ENCODE peak calls at places on chromosomes 7 and 10, in five cellular contexts. D is lung, C is HCT116, Y is foreskin keratinocyte, K is uterus. U is an unnamed sample.

GRCh38 chr7:16604054-16604453 is 41.5 kb downstream of the ANKMY2 start:
- DNase-seq in Y (no peak), D (no peak), K (no peak), C (no peak), U (no peak)

GRCh38 chr7:10643545-10643944 is 330.1 kb upstream of the PHF14 start:
- DNase-seq in K (no peak), C (no peak), Y (no peak), D (no peak), U (no peak)

GRCh38 chr7:5422324-5423271 is 1.0 kb downstream of the TNRC18 start:
- DNase-seq in Y (peak; percentile 17), C (no peak), K (peak; percentile 29), D (no peak), U (no peak)

GRCh38 chr10:8444630-8445029 is 390.1 kb downstream of the GATA3 start:
- DNase-seq in C (no peak), K (no peak), D (no peak), Y (no peak), U (no peak)

GRCh38 chr7:27248911-27249723 is 6.5 kb downstream of the EVX1 start:
- DNase-seq in C (no peak), Y (no peak), K (no peak), D (no peak), U (no peak)

GRCh38 chr7:115249080-115249479 is 327.2 kb downstream of the MDFIC start:
- DNase-seq in D (no peak), Y (peak; percentile 85), K (no peak), C (no peak), U (no peak)

GRCh38 chr7:30321992-30322637 is 37.7 kb downstream of the ZNRF2 start:
- DNase-seq in Y (no peak), D (no peak), C (no peak), K (no peak), U (no peak)

GRCh38 chr7:151168022-151168786 is 710 bp upstream of the GBX1 start:
- DNase-seq in K (no peak), C (no peak), Y (no peak), D (no peak), U (no peak)

GRCh38 chr10:72274730-72275350 is 1.1 kb downstream of the DDIT4 start:
- DNase-seq in C (no peak), D (peak; percentile 66), Y (no peak), K (peak; percentile 70), U (no peak)

GRCh38 chr7:1858435-1859265 is 188.6 kb downstream of the ELFN1 start:
- DNase-seq in K (no peak), C (no peak), Y (no peak), D (no peak), U (no peak)

GRCh38 chr7:36276428-36277246 is 113.0 kb upstream of the ANLN start:
- DNase-seq in Y (no peak), C (no peak), K (no peak), D (peak; percentile 17), U (no peak)

GRCh38 chr7:131015131-131015954 is 281.3 kb upstream of the KLF14 start:
- DNase-seq in D (no peak), K (no peak), Y (peak; percentile 43), C (peak; percentile 90), U (no peak)

GRCh38 chr7:101814081-101814995 is 3.1 kb upstream of the CUX1 start:
- DNase-seq in K (peak; percentile 65), D (peak; percentile 55), Y (no peak), C (no peak), U (no peak)

GRCh38 chr7:71626206-71626605 is 494.3 kb downstream of the GALNT17 start:
- DNase-seq in K (no peak), C (no peak), D (no peak), Y (peak; percentile 57), U (no peak)

GRCh38 chr7:142957723-142958122 is 4.4 kb downstream of the KEL start:
- DNase-seq in K (no peak), D (no peak), C (no peak), Y (no peak), U (no peak)

GRCh38 chr7:50721661-50722259 is 60.9 kb downstream of the GRB10 start:
- DNase-seq in Y (no peak), K (no peak), C (no peak), D (no peak), U (no peak)

GRCh38 chr10:63986536-63986935 is 465.3 kb downstream of the REEP3 start:
- DNase-seq in D (no peak), C (no peak), K (no peak), Y (no peak), U (no peak)

GRCh38 chr10:31475514-31475913 is 156.5 kb downstream of the ZEB1 start:
- DNase-seq in K (no peak), C (no peak), D (no peak), Y (no peak), U (no peak)

GRCh38 chr7:36096460-36097095 is 56.5 kb upstream of the EEPD1 start:
- DNase-seq in K (no peak), Y (no peak), C (no peak), D (no peak), U (no peak)

GRCh38 chr7:117281562-117281961 is 41.3 kb downstream of the WNT2 start:
- DNase-seq in C (no peak), K (no peak), Y (peak; percentile 78), D (no peak), U (no peak)

GRCh38 chr10:110399163-110400094 is 94.7 kb upstream of the SMNDC1 start:
- DNase-seq in Y (peak; percentile 100), D (peak; percentile 41), K (no peak), C (peak; percentile 95), U (no peak)

GRCh38 chr10:110397856-110398255 is 93.1 kb upstream of the SMNDC1 start:
- DNase-seq in K (no peak), D (no peak), Y (no peak), C (no peak), U (no peak)

GRCh38 chr10:110396284-110396651 is 91.5 kb upstream of the SMNDC1 start:
- DNase-seq in K (no peak), C (no peak), Y (no peak), D (no peak), U (no peak)

GRCh38 chr10:110400173-110400947 is 95.6 kb upstream of the SMNDC1 start:
- DNase-seq in Y (no peak), C (no peak), D (no peak), K (no peak), U (no peak)

GRCh38 chr10:110398419-110399162 is 93.9 kb upstream of the SMNDC1 start:
- DNase-seq in Y (peak; percentile 99), K (peak; percentile 38), D (peak; percentile 49), C (peak; percentile 99), U (peak; percentile 33)
- H3K4me1 ChIP-seq in Y (peaks cover 26% of the 10 kb centered on the region), K (peaks cover 5% of the 10 kb centered on the region), D (no peaks in the 10 kb centered on the region), C (peaks cover 96% of the 10 kb centered on the region), U (peaks cover 7% of the 10 kb centered on the region)

DNA sequence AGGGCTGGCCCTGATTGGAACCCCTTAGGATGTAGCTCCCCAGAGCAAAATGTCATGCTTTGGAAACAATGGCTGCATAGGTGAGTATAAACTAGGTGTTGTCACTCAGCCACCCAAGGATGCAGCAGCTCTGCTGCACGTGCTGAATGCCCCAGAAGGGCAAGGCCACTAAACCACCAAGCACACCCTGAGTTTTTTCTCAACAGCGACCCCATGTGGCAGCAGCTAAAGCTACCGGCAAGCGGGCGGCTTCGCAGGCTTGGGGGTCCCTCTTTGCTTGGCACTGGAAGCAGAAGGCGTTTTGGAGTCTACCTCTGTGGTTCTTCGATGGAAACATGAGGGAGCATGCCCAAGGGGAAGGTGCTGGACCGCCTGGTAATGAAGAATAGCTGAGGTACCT is 152.3 kb downstream of the GFRA1 start:
- DNase-seq in K (no peak), D (no peak), Y (no peak), C (no peak), U (no peak)
- TF ChIP-seq CTCF in K (no peak), D (no peak), Y (peak; percentile 43), C (peak; percentile 63), U (no peak)

DNA sequence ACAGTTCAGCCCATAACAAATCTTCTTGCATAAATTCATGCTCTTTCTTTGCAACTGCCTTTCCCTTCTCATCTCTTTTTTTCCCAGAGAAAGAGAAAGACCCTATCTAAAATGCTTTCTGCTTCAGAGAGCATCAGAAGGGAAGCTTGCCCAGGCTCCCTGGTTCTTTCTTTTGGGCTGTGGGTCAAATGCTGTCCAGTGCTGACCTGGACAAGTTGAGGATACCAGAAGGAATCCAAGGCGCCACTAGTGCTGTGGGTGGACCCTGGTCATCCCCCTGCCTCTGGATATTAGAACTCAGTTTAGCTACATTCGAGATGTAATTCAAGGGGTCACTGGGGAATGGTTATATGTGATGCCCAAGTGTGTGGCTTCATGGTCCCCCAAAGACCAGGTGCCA is 411.6 kb downstream of the RPS24 start:
- DNase-seq in K (no peak), Y (no peak), C (no peak), D (no peak), U (no peak)
- H3K4me1 ChIP-seq in K (no peaks in the 10 kb centered on the region), Y (no peaks in the 10 kb centered on the region), C (no peaks in the 10 kb centered on the region), D (no peaks in the 10 kb centered on the region), U (no peaks in the 10 kb centered on the region)

DNA sequence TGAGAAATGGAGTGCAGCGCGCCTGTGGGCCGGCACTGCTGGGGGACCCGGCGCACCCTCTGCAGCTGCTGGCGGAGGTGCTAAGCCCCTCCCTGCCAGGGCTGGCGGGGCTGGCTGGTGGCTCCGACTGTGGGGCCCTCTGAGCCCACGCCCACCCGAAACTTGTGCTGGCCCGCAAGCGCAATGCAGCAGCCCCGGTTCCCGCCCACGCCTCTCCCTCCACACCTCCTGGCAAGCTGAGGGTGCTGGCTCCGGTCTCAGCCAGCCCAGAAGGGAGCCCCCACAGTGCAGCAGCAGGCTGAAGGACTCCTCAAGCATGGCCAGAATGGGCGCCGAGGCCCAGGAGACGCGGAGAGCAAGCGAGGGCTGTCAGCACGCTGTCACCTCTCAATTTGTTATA is 1063.0 kb upstream of the AUTS2 start:
- DNase-seq in Y (no peak), C (no peak), K (no peak), D (no peak), U (no peak)
- TF ChIP-seq CTCF in Y (no peak), C (no peak), K (no peak), D (no peak), U (no peak)

GRCh38 chr10:11260136-11260535 is 242.5 kb downstream of the CELF2 start:
- DNase-seq in D (no peak), C (no peak), K (no peak), Y (no peak), U (no peak)

GRCh38 chr10:11255156-11255555 is 237.5 kb downstream of the CELF2 start:
- DNase-seq in D (no peak), Y (no peak), C (no peak), K (no peak), U (no peak)

GRCh38 chr10:11253397-11254002 is 235.8 kb downstream of the CELF2 start:
- DNase-seq in C (no peak), Y (no peak), K (no peak), D (no peak), U (no peak)

GRCh38 chr10:11256896-11257295 is 239.2 kb downstream of the CELF2 start:
- DNase-seq in K (no peak), Y (no peak), C (no peak), D (no peak), U (no peak)

DNA sequence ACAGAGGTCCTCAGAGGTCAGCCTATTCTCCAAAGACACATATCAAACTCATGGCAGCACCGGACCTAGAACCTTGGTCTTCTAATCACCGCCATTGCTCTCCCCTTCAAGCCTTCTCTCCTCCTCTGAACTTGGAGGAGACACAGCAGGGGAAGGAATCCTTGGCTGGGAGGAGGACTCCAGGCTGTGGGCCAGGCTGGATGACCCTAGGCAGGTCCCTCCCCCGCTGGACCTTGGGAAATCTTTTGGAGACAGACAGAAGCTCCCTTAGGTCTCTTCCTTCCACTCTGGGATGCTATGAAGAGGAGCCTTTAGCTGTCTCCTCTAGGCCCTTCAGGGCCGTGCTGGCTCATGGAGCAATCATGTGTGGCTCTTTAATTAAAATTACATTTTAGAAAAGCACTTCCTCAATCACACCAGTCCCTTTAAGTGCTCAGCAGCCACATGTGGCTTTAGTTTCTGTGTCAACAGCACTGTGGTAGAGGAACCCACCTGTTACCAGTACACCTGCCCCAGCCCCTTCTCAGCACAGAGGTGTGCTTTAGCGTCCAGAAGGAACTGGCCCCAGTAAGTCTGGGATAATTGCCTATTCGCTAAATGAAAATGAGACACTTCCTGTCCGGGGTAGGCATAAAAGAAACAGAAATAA is 238.2 kb downstream of the CELF2 start:
- DNase-seq in Y (no peak), D (no peak), C (no peak), K (peak; percentile 72), U (no peak)
- H3K4me1 ChIP-seq in Y (no peaks in the 10 kb centered on the region), D (peaks cover 8% of the 10 kb centered on the region), C (no peaks in the 10 kb centered on the region), K (no peaks in the 10 kb centered on the region), U (no peaks in the 10 kb centered on the region)

U was measured in thoracic aorta.